ENCODE peak calls at places on chromosomes 4 and X, in ten cellular contexts. F, B, A, Q, V, C, N, T, E and D are unnamed samples.

GRCh38 chr4:88878624-88879023 is 178.4 kb downstream of the FAM13A start:
- DNase-seq in N (no peak), V (no peak), C (no peak), E (no peak), A (no peak), T (no peak), B (no peak), Q (no peak), F (no peak), D (no peak)

GRCh38 chrX:74286950-74287349 is 17.0 kb upstream of the ZCCHC13 start:
- DNase-seq in E (no peak), B (no peak), V (no peak), Q (no peak), A (no peak), F (no peak), T (no peak), N (no peak), C (no peak), D (no peak)

GRCh38 chrX:22314692-22315091 is 42.0 kb downstream of the CBLL2 start:
- DNase-seq in E (no peak), N (no peak), B (no peak), Q (peak), T (no peak), F (no peak), C (no peak), V (no peak), A (no peak), D (no peak)

GRCh38 chr4:100651499-100652165 is 133.8 kb upstream of the EMCN start:
- DNase-seq in F (no peak), T (no peak), B (no peak), N (no peak), C (no peak), E (no peak), V (no peak), Q (no peak), A (no peak), D (no peak)

GRCh38 chrX:16946971-16947562 is 609 bp downstream of the REPS2 start:
- DNase-seq in V (peak), A (peak), B (no peak), Q (no peak), T (peak), N (peak), E (no peak), C (peak), F (peak), D (peak)

GRCh38 chr4:185424905-185425599 is 712 bp downstream of the UFSP2 start:
- DNase-seq in T (no peak), E (no peak), B (peak), A (no peak), Q (no peak), C (peak), V (no peak), F (no peak), N (no peak), D (no peak)

GRCh38 chr4:76585897-76586360 is 150.9 kb downstream of the SHROOM3 start:
- DNase-seq in Q (no peak), N (peak), C (peak), A (peak), T (peak), F (peak), E (peak), B (no peak), V (peak), D (peak)

GRCh38 chrX:28609917-28610613 is 22.8 kb downstream of the IL1RAPL1 start:
- DNase-seq in C (no peak), B (no peak), V (no peak), A (no peak), Q (no peak), E (no peak), T (peak), F (no peak), N (peak), D (no peak)

GRCh38 chrX:104968241-104968640 is 252.3 kb downstream of the TEX13A start:
- DNase-seq in E (no peak), N (no peak), A (no peak), Q (no peak), T (no peak), F (no peak), C (no peak), V (no peak), B (no peak), D (no peak)

GRCh38 chrX:69163936-69164741 is 1.1 kb downstream of the PJA1 start:
- DNase-seq in E (no peak), F (peak), T (no peak), B (no peak), Q (no peak), A (peak), C (peak), N (peak), V (peak), D (peak)

GRCh38 chr4:23805381-23805780 is 84.5 kb downstream of the PPARGC1A start:
- DNase-seq in V (no peak), E (no peak), Q (no peak), T (no peak), B (no peak), C (no peak), F (no peak), N (no peak), A (no peak), D (no peak)

GRCh38 chr4:74097631-74098550 is 1.1 kb downstream of the CXCL2 start:
- DNase-seq in T (no peak), N (no peak), B (no peak), E (no peak), A (no peak), Q (no peak), C (no peak), F (no peak), V (no peak), D (peak)

GRCh38 chrX:14865201-14865600 is 7.7 kb downstream of the FANCB start:
- DNase-seq in N (no peak), E (no peak), A (no peak), B (no peak), T (no peak), V (no peak), Q (no peak), C (no peak), F (no peak), D (no peak)

GRCh38 chr4:162837679-162838078 is 329.0 kb downstream of the NAF1 start:
- DNase-seq in F (no peak), B (no peak), C (no peak), V (no peak), A (no peak), E (no peak), T (no peak), Q (no peak), N (no peak), D (no peak)

GRCh38 chr4:185566425-185566824 is 31.1 kb upstream of the PDLIM3 start:
- DNase-seq in V (no peak), F (no peak), E (no peak), A (peak), C (no peak), T (no peak), Q (no peak), N (peak), B (no peak), D (no peak)

GRCh38 chr4:46648088-46648744 is 258.3 kb upstream of the GABRA2 start:
- DNase-seq in F (no peak), Q (peak), A (no peak), N (no peak), B (no peak), C (peak), V (no peak), E (peak), T (no peak), D (no peak)

GRCh38 chr4:3402409-3403103 is 39.2 kb upstream of the HGFAC start:
- DNase-seq in A (no peak), E (no peak), V (no peak), Q (no peak), C (no peak), B (no peak), N (no peak), F (no peak), T (peak), D (no peak)

GRCh38 chr4:52824270-52824602 is 37.9 kb upstream of the RASL11B start:
- DNase-seq in Q (no peak), F (no peak), B (no peak), A (no peak), C (no peak), V (no peak), E (no peak), T (no peak), N (no peak), D (no peak)

GRCh38 chrX:71542825-71543224 is 9.9 kb downstream of the OGT start:
- DNase-seq in A (no peak), F (no peak), E (no peak), C (no peak), B (no peak), N (no peak), Q (no peak), T (no peak), V (no peak), D (no peak)

GRCh38 chr4:119100640-119101039 is 35.0 kb upstream of the MYOZ2 start:
- DNase-seq in V (no peak), B (no peak), Q (no peak), A (no peak), N (no peak), E (no peak), T (no peak), C (no peak), F (no peak), D (no peak)

GRCh38 chrX:45598841-45599240 is 398.2 kb upstream of the DIPK2B start:
- DNase-seq in F (no peak), E (no peak), C (no peak), V (no peak), Q (no peak), A (no peak), B (no peak), N (no peak), T (no peak), D (no peak)